ENCODE peak calls at places on chromosomes 1 and 21, in five cellular contexts. Z, S, P, X and B are unnamed samples.
A peak's percentile ranks its signal among the peaks of the same experiment; 100 is the strongest.

GRCh38 chr1:113874017-113874879 is 2.7 kb upstream of the PTPN22 start:
- DNase-seq in S (peak; percentile 10), Z (peak; percentile 8), P (no peak), X (peak; percentile 59), B (peak; percentile 83)

GRCh38 chr1:192809286-192810252 is 730 bp downstream of the RGS2 start:
- DNase-seq in S (peak; percentile 55), X (peak; percentile 81), P (no peak), Z (peak; percentile 65), B (peak; percentile 50)

GRCh38 chr1:183273300-183273699 is 87.2 kb downstream of the LAMC2 start:
- DNase-seq in X (no peak), P (no peak), Z (no peak), S (no peak), B (no peak)

GRCh38 chr1:206579747-206580437 is 32.4 kb downstream of the EIF2D start:
- DNase-seq in P (peak; percentile 44), Z (peak; percentile 22), X (peak; percentile 96), S (no peak), B (no peak)

GRCh38 chr1:27099904-27100796 is 54.8 kb downstream of the SLC9A1 start:
- DNase-seq in Z (no peak), S (peak; percentile 66), P (no peak), X (no peak), B (peak; percentile 60)

GRCh38 chr1:36692465-36692864 is 209.8 kb upstream of the CSF3R start:
- DNase-seq in P (no peak), Z (no peak), S (no peak), X (no peak), B (no peak)

GRCh38 chr1:53656062-53656915 is 82.7 kb downstream of the GLIS1 start:
- DNase-seq in X (no peak), P (no peak), Z (peak; percentile 85), S (no peak), B (no peak)

GRCh38 chr1:53410100-53410541 is 49.1 kb upstream of the DMRTB1 start:
- DNase-seq in Z (peak; percentile 47), X (no peak), P (no peak), S (no peak), B (peak; percentile 23)

GRCh38 chr1:31381394-31382287 is 8.8 kb upstream of the FABP3 start:
- DNase-seq in Z (no peak), S (no peak), P (no peak), X (no peak), B (peak; percentile 77)

GRCh38 chr21:45306453-45306831 is 18.7 kb upstream of the POFUT2 start:
- DNase-seq in S (no peak), X (no peak), Z (no peak), P (no peak), B (no peak)

GRCh38 chr1:76961181-76961580 is 93.9 kb downstream of the ST6GALNAC5 start:
- DNase-seq in S (no peak), Z (peak; percentile 33), P (no peak), X (no peak), B (peak; percentile 15)

GRCh38 chr1:186272486-186272885 is 102.6 kb downstream of the TPR start:
- DNase-seq in Z (no peak), S (no peak), X (no peak), P (no peak), B (peak; percentile 15)

GRCh38 chr1:178243119-178243518 is 149.2 kb downstream of the RASAL2 start:
- DNase-seq in S (no peak), P (no peak), Z (no peak), X (no peak), B (no peak)

GRCh38 chr1:222813866-222814535 is 838 bp upstream of the DISP1 start:
- DNase-seq in S (no peak), Z (peak; percentile 49), P (no peak), X (no peak), B (no peak)

GRCh38 chr1:110554871-110555801 is 36.2 kb upstream of the KCNA10 start:
- DNase-seq in P (no peak), Z (peak; percentile 1), S (peak; percentile 63), X (peak; percentile 68), B (peak; percentile 14)

GRCh38 chr1:1399870-1400575 is 888 bp upstream of the CCNL2 start:
- DNase-seq in X (peak; percentile 52), Z (peak; percentile 18), P (no peak), S (no peak), B (no peak)

GRCh38 chr1:101330427-101331130 is 93.8 kb downstream of the S1PR1 start:
- DNase-seq in P (no peak), Z (no peak), X (no peak), S (peak; percentile 20), B (no peak)

GRCh38 chr1:81974222-81974841 is 173.6 kb downstream of the ADGRL2 start:
- DNase-seq in S (peak; percentile 13), X (no peak), P (no peak), Z (no peak), B (no peak)

GRCh38 chr1:45971922-45972321 is 160.5 kb downstream of the PIK3R3 start:
- DNase-seq in X (no peak), Z (no peak), S (no peak), P (no peak), B (no peak)

GRCh38 chr1:9822897-9823692 is 670 bp downstream of the CLSTN1 start:
- DNase-seq in X (peak; percentile 51), Z (peak; percentile 15), S (no peak), P (no peak), B (no peak)

GRCh38 chr1:247908761-247909160 is 11.3 kb upstream of the OR2T8 start:
- DNase-seq in P (no peak), Z (no peak), X (no peak), S (no peak), B (no peak)

GRCh38 chr1:119773711-119774241 is 5.1 kb upstream of the HMGCS2 start:
- DNase-seq in Z (peak; percentile 52), P (no peak), X (no peak), S (no peak), B (peak; percentile 56)

GRCh38 chr1:50329332-50329932 is 93.8 kb downstream of the DMRTA2 start:
- DNase-seq in Z (no peak), X (peak; percentile 89), P (no peak), S (no peak), B (peak; percentile 62)

GRCh38 chr1:225882008-225882698 is at the start of gene TMEM63A:
- DNase-seq in S (peak; percentile 94), P (peak; percentile 83), Z (peak; percentile 76), X (peak; percentile 96), B (peak; percentile 73)

DNA sequence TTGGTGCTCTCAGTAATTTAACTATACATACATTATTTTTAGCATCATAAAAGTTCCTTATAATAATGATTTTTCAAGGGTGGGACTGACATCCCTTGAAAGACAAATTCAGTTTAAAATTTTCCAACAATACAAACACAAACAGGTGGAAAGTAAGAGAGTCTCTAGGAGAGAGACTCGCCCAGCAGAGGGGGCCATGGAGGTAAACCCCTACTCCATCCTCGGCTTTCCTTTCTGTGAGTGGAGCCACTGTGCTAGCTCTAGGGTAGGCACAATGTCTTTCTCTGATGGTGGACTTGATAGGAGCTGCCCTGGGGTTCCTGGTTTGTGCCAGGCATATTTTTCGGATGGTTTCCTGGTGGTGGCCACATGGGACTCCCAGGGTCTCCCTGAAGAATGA is 8.3 kb downstream of the CSMD2 start:
- DNase-seq in P (no peak), X (no peak), Z (no peak), S (no peak), B (no peak)
- TF ChIP-seq CTCF in P (no peak), X (no peak), Z (no peak), S (no peak), B (no peak)

GRCh38 chr1:22089134-22089571 is 36.6 kb downstream of the CDC42 start:
- DNase-seq in Z (no peak), X (no peak), P (no peak), S (no peak), B (no peak)
- H3K4me3 ChIP-seq in Z (no peak overlapping the region), X (no peak overlapping the region), P (no peak overlapping the region), S (no peak overlapping the region), B (no peak overlapping the region)

GRCh38 chr1:41396084-41396483 is 34.9 kb downstream of the FOXO6 start:
- DNase-seq in Z (no peak), P (no peak), S (no peak), X (no peak), B (no peak)

GRCh38 chr1:41395599-41395956 is 34.3 kb downstream of the FOXO6 start:
- DNase-seq in S (no peak), Z (no peak), P (no peak), X (no peak), B (no peak)

GRCh38 chr1:41394405-41394804 is 33.2 kb downstream of the FOXO6 start:
- DNase-seq in X (no peak), S (no peak), P (no peak), Z (no peak), B (no peak)

GRCh38 chr1:41393993-41394392 is 32.8 kb downstream of the FOXO6 start:
- DNase-seq in S (no peak), Z (no peak), X (no peak), P (no peak), B (no peak)

DNA sequence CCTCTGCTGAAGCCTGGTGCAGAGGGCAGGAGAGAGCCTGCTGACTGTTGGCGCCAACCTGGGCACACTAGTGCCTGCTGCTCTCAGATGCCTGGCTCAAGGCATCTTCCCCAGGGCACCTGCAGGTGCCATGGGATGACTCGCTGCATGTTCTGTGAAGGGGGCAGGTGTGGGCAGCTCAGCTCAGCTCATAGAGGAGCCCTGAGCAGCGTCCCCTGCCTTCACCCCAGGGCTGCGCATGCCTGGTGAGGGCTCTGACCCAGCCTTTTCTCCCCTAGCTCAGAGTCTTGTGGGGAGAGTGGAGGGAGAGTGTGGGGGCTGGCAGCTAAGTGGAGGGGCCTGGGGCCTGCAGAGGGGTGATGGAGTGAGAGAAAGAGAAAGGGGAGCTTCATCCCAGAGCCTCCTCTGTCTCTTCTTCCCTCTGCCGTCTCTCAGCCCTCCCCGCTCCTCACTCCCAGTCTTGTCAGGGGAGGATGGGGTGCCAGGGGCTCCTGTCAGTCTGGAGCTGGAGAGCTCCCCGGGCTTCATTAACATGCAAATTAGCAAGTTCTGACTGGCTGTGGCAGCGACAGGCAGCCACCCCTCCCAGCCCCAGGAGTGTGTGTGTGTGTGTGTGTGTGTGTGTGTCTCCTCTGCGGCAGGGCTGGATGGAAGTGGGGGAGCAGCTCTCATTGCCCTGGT is 33.8 kb downstream of the FOXO6 start:
- DNase-seq in P (no peak), Z (no peak), X (no peak), S (peak; percentile 57), B (peak; percentile 46)
- TF ChIP-seq CTCF in P (no peak), Z (no peak), X (no peak), S (no peak), B (peak; percentile 8)

GRCh38 chr1:89310976-89311375 is 38.3 kb upstream of the GBP5 start:
- DNase-seq in X (no peak), Z (no peak), P (no peak), S (no peak), B (no peak)
- H3K4me3 ChIP-seq in X (no peak overlapping the region), Z (no peak overlapping the region), P (no peak overlapping the region), S (no peak overlapping the region), B (no peak overlapping the region)

GRCh38 chr1:83860506-83861221 is 138.3 kb downstream of the TTLL7 start:
- DNase-seq in P (peak; percentile 65), S (peak; percentile 81), Z (no peak), X (peak; percentile 94), B (peak; percentile 72)
- TF ChIP-seq CTCF in P (peak; percentile 78), S (peak; percentile 62), Z (peak; percentile 23), X (peak; percentile 51), B (peak; percentile 63)

GRCh38 chr1:246699095-246699735 is 25.0 kb upstream of the SCCPDH start:
- DNase-seq in Z (peak; percentile 96), X (peak; percentile 97), S (peak; percentile 94), P (peak; percentile 60), B (peak; percentile 89)
- H3K4me3 ChIP-seq in Z (peak overlapping the region; percentile 15), X (no peak overlapping the region), S (peak overlapping the region; percentile 30), P (peak overlapping the region; percentile 35), B (peak overlapping the region; percentile 31)